ENCODE peak calls at places on chromosomes 12 and 14, in four cellular contexts. One of them, this sample, is unnamed.

GRCh38 chr12:47078733-47079364 is 572 bp upstream of the PCED1B start:
- DNase-seq in A549: peak; percentile 86
- DNase-seq in K562: no peak
- DNase-seq in GM12878: no peak
- DNase-seq in this sample: peak; percentile 37

GRCh38 chr12:113088971-113089756 is 32.6 kb downstream of the DTX1 start:
- DNase-seq in A549: no peak
- DNase-seq in K562: no peak
- DNase-seq in GM12878: peak; percentile 64
- DNase-seq in this sample: no peak

GRCh38 chr12:40692617-40693502 is 621 bp downstream of the CNTN1 start:
- DNase-seq in A549: peak; percentile 65
- DNase-seq in K562: no peak
- DNase-seq in GM12878: no peak
- DNase-seq in this sample: no peak

GRCh38 chr14:59265808-59266207 is 77.3 kb downstream of the DAAM1 start:
- DNase-seq in A549: no peak
- DNase-seq in K562: no peak
- DNase-seq in GM12878: no peak
- DNase-seq in this sample: no peak

GRCh38 chr12:3379079-3379478 is 111.9 kb upstream of the PRMT8 start:
- DNase-seq in A549: no peak
- DNase-seq in K562: no peak
- DNase-seq in GM12878: no peak
- DNase-seq in this sample: no peak

GRCh38 chr12:32379667-32380066 is 19.7 kb upstream of the FGD4 start:
- DNase-seq in A549: no peak
- DNase-seq in K562: no peak
- DNase-seq in GM12878: no peak
- DNase-seq in this sample: no peak

GRCh38 chr14:96140964-96141363 is 63.7 kb upstream of the BDKRB2 start:
- DNase-seq in A549: no peak
- DNase-seq in K562: no peak
- DNase-seq in GM12878: no peak
- DNase-seq in this sample: no peak

GRCh38 chr12:63423839-63424238 is 244.5 kb downstream of the DPY19L2 start:
- DNase-seq in A549: no peak
- DNase-seq in K562: no peak
- DNase-seq in GM12878: no peak
- DNase-seq in this sample: no peak

GRCh38 chr14:90692826-90693225 is 123.4 kb downstream of the TTC7B start:
- DNase-seq in A549: no peak
- DNase-seq in K562: no peak
- DNase-seq in GM12878: no peak
- DNase-seq in this sample: peak; percentile 51

GRCh38 chr12:20863056-20863455 is 52.6 kb downstream of the SLCO1B3 start:
- DNase-seq in A549: no peak
- DNase-seq in K562: no peak
- DNase-seq in GM12878: no peak
- DNase-seq in this sample: no peak

GRCh38 chr12:13175499-13175898 is 21.0 kb upstream of the EMP1 start:
- DNase-seq in A549: no peak
- DNase-seq in K562: no peak
- DNase-seq in GM12878: no peak
- DNase-seq in this sample: no peak

GRCh38 chr14:89702151-89702936 is 252.2 kb downstream of the EFCAB11 start:
- DNase-seq in A549: no peak
- DNase-seq in K562: no peak
- DNase-seq in GM12878: no peak
- DNase-seq in this sample: peak; percentile 67

GRCh38 chr14:36258241-36258640 is 62.2 kb downstream of the MBIP start:
- DNase-seq in A549: no peak
- DNase-seq in K562: no peak
- DNase-seq in GM12878: no peak
- DNase-seq in this sample: no peak

GRCh38 chr14:102493096-102493495 is 16.5 kb downstream of the ANKRD9 start:
- DNase-seq in A549: no peak
- DNase-seq in K562: no peak
- DNase-seq in GM12878: no peak
- DNase-seq in this sample: no peak

GRCh38 chr14:77206877-77207389 is 25.3 kb downstream of the TMEM63C start:
- DNase-seq in A549: no peak
- DNase-seq in K562: no peak
- DNase-seq in GM12878: no peak
- DNase-seq in this sample: no peak

GRCh38 chr14:60092516-60092915 is 793 bp downstream of the PCNX4 start:
- DNase-seq in A549: peak; percentile 42
- DNase-seq in K562: peak; percentile 8
- DNase-seq in GM12878: no peak
- DNase-seq in this sample: peak; percentile 41

GRCh38 chr14:106694638-106695393 is 1168.4 kb downstream of the TMEM121 start:
- DNase-seq in A549: peak; percentile 17
- DNase-seq in K562: no peak
- DNase-seq in GM12878: no peak
- DNase-seq in this sample: no peak

GRCh38 chr14:24456980-24457379 is 14.4 kb upstream of the SDR39U1 start:
- DNase-seq in A549: no peak
- DNase-seq in K562: no peak
- DNase-seq in GM12878: no peak
- DNase-seq in this sample: no peak

GRCh38 chr12:71755146-71755892 is 656 bp downstream of the RAB21 start:
- DNase-seq in A549: peak; percentile 41
- DNase-seq in K562: no peak
- DNase-seq in GM12878: peak; percentile 30
- DNase-seq in this sample: peak; percentile 73

GRCh38 chr14:24976599-24976998 is 73.3 kb downstream of the STXBP6 start:
- DNase-seq in A549: no peak
- DNase-seq in K562: no peak
- DNase-seq in GM12878: no peak
- DNase-seq in this sample: no peak

GRCh38 chr14:78904094-78904493 is 733.9 kb downstream of the NRXN3 start:
- DNase-seq in A549: peak; percentile 10
- DNase-seq in K562: no peak
- DNase-seq in GM12878: no peak
- DNase-seq in this sample: no peak

GRCh38 chr12:117024961-117025480 is 74.2 kb downstream of the TESC start:
- DNase-seq in A549: no peak
- DNase-seq in K562: no peak
- DNase-seq in GM12878: no peak
- DNase-seq in this sample: no peak

GRCh38 chr12:3641428-3641883 is 111.5 kb downstream of the CRACR2A start:
- DNase-seq in A549: peak; percentile 47
- DNase-seq in K562: no peak
- DNase-seq in GM12878: no peak
- DNase-seq in this sample: peak; percentile 36

GRCh38 chr14:75222208-75222701 is 45.8 kb upstream of the TMED10 start:
- DNase-seq in A549: no peak
- DNase-seq in K562: no peak
- DNase-seq in GM12878: peak; percentile 53
- DNase-seq in this sample: peak; percentile 92

GRCh38 chr14:75221797-75222196 is 45.4 kb upstream of the TMED10 start:
- DNase-seq in A549: no peak
- DNase-seq in K562: no peak
- DNase-seq in GM12878: no peak
- DNase-seq in this sample: no peak

GRCh38 chr14:75224561-75224960 is 48.1 kb upstream of the TMED10 start:
- DNase-seq in A549: no peak
- DNase-seq in K562: no peak
- DNase-seq in GM12878: no peak
- DNase-seq in this sample: peak; percentile 63

GRCh38 chr14:75226755-75227544 is 50.5 kb upstream of the TMED10 start:
- DNase-seq in A549: no peak
- DNase-seq in K562: no peak
- DNase-seq in GM12878: no peak
- DNase-seq in this sample: no peak

GRCh38 chr14:75223664-75224154 is 47.3 kb upstream of the TMED10 start:
- DNase-seq in A549: no peak
- DNase-seq in K562: no peak
- DNase-seq in GM12878: peak; percentile 75
- DNase-seq in this sample: peak; percentile 58
- TF ChIP-seq ELK1 in A549: no peak
- TF ChIP-seq ELK1 in K562: no peak
- TF ChIP-seq ELK1 in GM12878: no peak
- TF ChIP-seq ELK1 in this sample: no peak

DNA sequence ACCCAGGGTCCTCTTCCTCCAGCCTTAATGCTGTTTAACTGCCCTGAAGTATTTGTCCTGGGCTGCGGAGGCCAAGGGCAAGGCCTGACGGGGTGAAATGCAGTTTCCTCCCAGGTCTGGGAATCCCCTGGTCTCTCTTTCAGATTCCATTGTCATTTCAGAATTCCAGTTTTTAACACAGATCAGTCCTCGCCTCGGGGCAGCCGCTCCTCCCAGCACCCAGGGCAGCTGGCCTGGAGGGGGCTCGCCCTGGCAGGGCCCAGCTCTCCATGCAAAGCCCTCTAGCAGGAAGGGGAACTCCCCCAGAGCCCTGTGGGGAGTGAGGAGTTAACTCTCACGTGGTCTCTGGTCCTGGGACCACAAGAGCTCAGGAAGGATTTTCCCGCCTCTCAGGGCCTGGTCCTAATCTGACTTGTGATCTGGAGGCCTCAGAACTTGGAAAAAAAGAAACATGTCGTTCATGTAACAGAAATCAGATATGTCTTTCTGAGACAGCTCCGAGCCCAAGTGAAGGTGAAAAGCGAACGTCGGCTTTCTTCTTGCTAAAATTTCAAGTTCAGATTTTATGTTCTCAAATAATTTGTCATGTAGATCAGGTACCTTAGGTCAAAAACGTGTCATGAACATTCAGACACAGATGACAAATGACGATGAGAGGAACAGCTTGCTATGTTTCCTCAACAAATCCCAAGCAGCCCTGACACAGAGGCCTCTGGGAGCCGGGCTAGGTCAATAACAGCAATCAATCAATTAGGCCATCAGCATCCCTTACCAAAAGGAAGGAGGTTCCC is 265.5 kb upstream of the SFSWAP start:
- DNase-seq in A549: no peak
- DNase-seq in K562: no peak
- DNase-seq in GM12878: no peak
- DNase-seq in this sample: no peak
- TF ChIP-seq ELK1 in A549: no peak
- TF ChIP-seq ELK1 in K562: no peak
- TF ChIP-seq ELK1 in GM12878: no peak
- TF ChIP-seq ELK1 in this sample: no peak

DNA sequence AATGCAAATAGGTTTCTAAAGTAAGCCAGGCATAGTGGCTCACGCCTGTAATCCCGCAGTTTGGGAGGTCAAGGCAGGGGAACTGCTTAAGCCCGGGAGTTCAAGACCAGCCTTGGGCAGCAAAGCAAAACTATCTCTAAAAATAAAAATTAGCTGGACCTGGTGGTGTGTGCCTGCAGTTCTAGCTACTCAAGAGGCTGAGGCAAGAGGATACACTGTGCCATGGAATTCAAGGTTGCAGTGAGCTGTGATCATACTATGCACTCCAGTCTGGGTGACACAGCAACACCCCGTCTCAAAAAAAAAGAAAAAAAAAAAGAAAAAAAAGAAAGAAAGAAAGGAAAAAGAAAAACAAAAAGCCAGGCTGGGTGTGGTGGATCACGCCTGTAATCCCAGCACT is 46.3 kb downstream of the HECTD1 start:
- DNase-seq in A549: no peak
- DNase-seq in K562: no peak
- DNase-seq in GM12878: no peak
- DNase-seq in this sample: no peak
- TF ChIP-seq ELK1 in A549: no peak
- TF ChIP-seq ELK1 in K562: no peak
- TF ChIP-seq ELK1 in GM12878: no peak
- TF ChIP-seq ELK1 in this sample: no peak

GRCh38 chr14:26174395-26174794 is 423.4 kb downstream of the NOVA1 start:
- DNase-seq in A549: no peak
- DNase-seq in K562: no peak
- DNase-seq in GM12878: no peak
- DNase-seq in this sample: no peak

GRCh38 chr14:26170885-26171284 is 426.9 kb downstream of the NOVA1 start:
- DNase-seq in A549: no peak
- DNase-seq in K562: no peak
- DNase-seq in GM12878: no peak
- DNase-seq in this sample: no peak

GRCh38 chr14:26175659-26176058 is 422.2 kb downstream of the NOVA1 start:
- DNase-seq in A549: no peak
- DNase-seq in K562: no peak
- DNase-seq in GM12878: no peak
- DNase-seq in this sample: no peak

DNA sequence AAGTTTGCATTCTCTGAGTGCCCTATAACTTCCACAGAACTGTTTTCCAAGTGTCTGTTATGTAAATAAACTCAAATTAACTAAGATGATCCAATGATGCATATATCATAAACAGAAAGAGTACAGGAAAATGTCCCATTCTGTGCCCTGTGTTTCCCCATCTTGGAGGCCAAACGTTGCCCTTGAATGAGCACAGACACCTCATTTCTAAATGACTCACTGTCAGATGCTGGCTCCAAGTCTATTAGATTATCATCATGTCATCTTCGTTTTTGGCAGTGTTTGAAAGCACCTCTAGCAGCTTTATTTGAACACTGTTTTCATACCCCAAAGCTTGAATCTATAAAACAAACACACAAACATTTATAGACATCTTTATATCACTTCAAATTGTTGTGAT is 424.3 kb downstream of the NOVA1 start:
- DNase-seq in A549: no peak
- DNase-seq in K562: no peak
- DNase-seq in GM12878: no peak
- DNase-seq in this sample: no peak
- TF ChIP-seq ELK1 in A549: no peak
- TF ChIP-seq ELK1 in K562: no peak
- TF ChIP-seq ELK1 in GM12878: no peak
- TF ChIP-seq ELK1 in this sample: no peak

GRCh38 chr14:75238728-75239455 is 39.7 kb upstream of the FOS start:
- DNase-seq in A549: peak; percentile 17
- DNase-seq in K562: no peak
- DNase-seq in GM12878: no peak
- DNase-seq in this sample: no peak
- TF ChIP-seq ELK1 in A549: no peak
- TF ChIP-seq ELK1 in K562: no peak
- TF ChIP-seq ELK1 in GM12878: no peak
- TF ChIP-seq ELK1 in this sample: no peak

DNA sequence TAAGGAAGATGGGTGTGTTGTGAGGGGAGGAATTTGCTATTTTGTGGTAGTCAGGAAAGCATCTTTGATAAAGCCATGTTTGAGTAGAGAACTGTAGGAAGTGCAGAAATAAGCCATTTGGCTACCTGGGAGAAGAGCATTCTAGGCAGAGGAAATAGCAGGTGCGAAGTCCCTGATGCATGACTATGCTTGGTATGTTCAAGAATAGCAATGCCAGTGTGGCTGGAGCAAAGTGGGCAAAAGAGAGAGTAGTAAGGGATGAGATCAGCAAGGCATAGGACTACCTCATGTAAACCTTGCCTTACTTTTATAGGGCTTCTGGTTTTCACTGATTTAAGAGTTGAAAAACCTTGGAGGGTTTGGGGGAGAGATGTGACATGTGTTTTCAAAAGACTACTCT is 365.5 kb upstream of the GARIN6 start:
- DNase-seq in A549: no peak
- DNase-seq in K562: no peak
- DNase-seq in GM12878: no peak
- DNase-seq in this sample: no peak
- TF ChIP-seq ELK1 in A549: no peak
- TF ChIP-seq ELK1 in K562: no peak
- TF ChIP-seq ELK1 in GM12878: no peak
- TF ChIP-seq ELK1 in this sample: no peak